ENCODE peak calls at places on chromosome 20, in seven cellular contexts. One of them, this sample, is unnamed.
A peak's percentile ranks its signal among the peaks of the same experiment; 100 is the strongest.

GRCh38 chr20:13838664-13839063 is 53.8 kb downstream of the NDUFAF5 start:
- DNase-seq in right lobe of liver: no peak
- DNase-seq in ovary: no peak
- DNase-seq in CD8-positive, alpha-beta T cell: no peak
- DNase-seq in lung: no peak
- DNase-seq in IMR-90: no peak
- DNase-seq in AG04450: no peak
- DNase-seq in this sample: no peak

GRCh38 chr20:59765599-59766177 is 161.3 kb downstream of the PHACTR3 start:
- DNase-seq in ovary: no peak
- DNase-seq in IMR-90: no peak
- DNase-seq in right lobe of liver: no peak
- DNase-seq in lung: no peak
- DNase-seq in CD8-positive, alpha-beta T cell: no peak
- DNase-seq in AG04450: no peak
- DNase-seq in this sample: no peak

GRCh38 chr20:43988867-43989266 is 74.2 kb downstream of the TOX2 start:
- DNase-seq in ovary: no peak
- DNase-seq in AG04450: peak; percentile 10
- DNase-seq in right lobe of liver: no peak
- DNase-seq in lung: no peak
- DNase-seq in CD8-positive, alpha-beta T cell: no peak
- DNase-seq in IMR-90: peak; percentile 55
- DNase-seq in this sample: no peak

GRCh38 chr20:4244700-4245485 is 229.5 kb upstream of the RNF24 start:
- DNase-seq in right lobe of liver: no peak
- DNase-seq in CD8-positive, alpha-beta T cell: no peak
- DNase-seq in AG04450: no peak
- DNase-seq in lung: no peak
- DNase-seq in IMR-90: no peak
- DNase-seq in ovary: no peak
- DNase-seq in this sample: peak; percentile 71

GRCh38 chr20:17854307-17854903 is 114.2 kb downstream of the SNX5 start:
- DNase-seq in AG04450: no peak
- DNase-seq in CD8-positive, alpha-beta T cell: no peak
- DNase-seq in ovary: peak; percentile 66
- DNase-seq in IMR-90: peak; percentile 44
- DNase-seq in right lobe of liver: peak; percentile 79
- DNase-seq in lung: no peak
- DNase-seq in this sample: no peak

GRCh38 chr20:11918280-11918952 is 723 bp downstream of the BTBD3 start:
- DNase-seq in ovary: no peak
- DNase-seq in lung: no peak
- DNase-seq in right lobe of liver: no peak
- DNase-seq in AG04450: no peak
- DNase-seq in IMR-90: no peak
- DNase-seq in CD8-positive, alpha-beta T cell: no peak
- DNase-seq in this sample: no peak

GRCh38 chr20:1338801-1339200 is 9.9 kb upstream of the SDCBP2 start:
- DNase-seq in lung: no peak
- DNase-seq in right lobe of liver: no peak
- DNase-seq in ovary: no peak
- DNase-seq in AG04450: no peak
- DNase-seq in IMR-90: no peak
- DNase-seq in CD8-positive, alpha-beta T cell: peak; percentile 19
- DNase-seq in this sample: peak; percentile 4

GRCh38 chr20:8994045-8994444 is 74.8 kb upstream of the PLCB4 start:
- DNase-seq in right lobe of liver: no peak
- DNase-seq in ovary: no peak
- DNase-seq in lung: no peak
- DNase-seq in IMR-90: no peak
- DNase-seq in CD8-positive, alpha-beta T cell: no peak
- DNase-seq in AG04450: no peak
- DNase-seq in this sample: no peak

GRCh38 chr20:2986466-2986865 is 57.0 kb upstream of the GNRH2 start:
- DNase-seq in right lobe of liver: no peak
- DNase-seq in ovary: no peak
- DNase-seq in AG04450: no peak
- DNase-seq in CD8-positive, alpha-beta T cell: no peak
- DNase-seq in IMR-90: peak; percentile 33
- DNase-seq in lung: peak; percentile 29
- DNase-seq in this sample: no peak

GRCh38 chr20:9808166-9808565 is 30.7 kb downstream of the PAK5 start:
- DNase-seq in IMR-90: no peak
- DNase-seq in AG04450: no peak
- DNase-seq in CD8-positive, alpha-beta T cell: no peak
- DNase-seq in ovary: no peak
- DNase-seq in lung: no peak
- DNase-seq in right lobe of liver: no peak
- DNase-seq in this sample: no peak

GRCh38 chr20:34299925-34300806 is 3.0 kb downstream of the AHCY start:
- DNase-seq in IMR-90: peak; percentile 44
- DNase-seq in right lobe of liver: no peak
- DNase-seq in AG04450: no peak
- DNase-seq in CD8-positive, alpha-beta T cell: no peak
- DNase-seq in lung: peak; percentile 39
- DNase-seq in ovary: no peak
- DNase-seq in this sample: no peak

GRCh38 chr20:59604770-59605665 is 678 bp downstream of the PHACTR3 start:
- DNase-seq in right lobe of liver: no peak
- DNase-seq in IMR-90: no peak
- DNase-seq in CD8-positive, alpha-beta T cell: no peak
- DNase-seq in lung: no peak
- DNase-seq in ovary: no peak
- DNase-seq in AG04450: no peak
- DNase-seq in this sample: no peak

GRCh38 chr20:17460119-17460518 is 71.1 kb downstream of the BFSP1 start:
- DNase-seq in AG04450: no peak
- DNase-seq in ovary: no peak
- DNase-seq in CD8-positive, alpha-beta T cell: no peak
- DNase-seq in right lobe of liver: no peak
- DNase-seq in IMR-90: no peak
- DNase-seq in lung: no peak
- DNase-seq in this sample: no peak

GRCh38 chr20:1809121-1809520 is 86.1 kb upstream of the SIRPA start:
- DNase-seq in IMR-90: peak; percentile 92
- DNase-seq in lung: no peak
- DNase-seq in ovary: no peak
- DNase-seq in AG04450: no peak
- DNase-seq in right lobe of liver: no peak
- DNase-seq in CD8-positive, alpha-beta T cell: no peak
- DNase-seq in this sample: no peak

GRCh38 chr20:35742741-35743523 is 872 bp upstream of the RBM39 start:
- DNase-seq in lung: no peak
- DNase-seq in AG04450: no peak
- DNase-seq in IMR-90: no peak
- DNase-seq in right lobe of liver: no peak
- DNase-seq in CD8-positive, alpha-beta T cell: no peak
- DNase-seq in ovary: no peak
- DNase-seq in this sample: no peak

GRCh38 chr20:37816726-37817125 is 86.2 kb upstream of the VSTM2L start:
- DNase-seq in lung: no peak
- DNase-seq in IMR-90: peak; percentile 28
- DNase-seq in ovary: no peak
- DNase-seq in right lobe of liver: no peak
- DNase-seq in CD8-positive, alpha-beta T cell: no peak
- DNase-seq in AG04450: no peak
- DNase-seq in this sample: no peak

GRCh38 chr20:37627060-37627766 is 66.6 kb upstream of the CTNNBL1 start:
- DNase-seq in AG04450: peak; percentile 24
- DNase-seq in right lobe of liver: no peak
- DNase-seq in IMR-90: peak; percentile 55
- DNase-seq in CD8-positive, alpha-beta T cell: no peak
- DNase-seq in lung: no peak
- DNase-seq in ovary: peak; percentile 50
- DNase-seq in this sample: no peak

GRCh38 chr20:62405108-62405980 is 1.7 kb downstream of the CABLES2 start:
- DNase-seq in CD8-positive, alpha-beta T cell: no peak
- DNase-seq in IMR-90: peak; percentile 70
- DNase-seq in lung: peak; percentile 49
- DNase-seq in ovary: peak; percentile 72
- DNase-seq in AG04450: no peak
- DNase-seq in right lobe of liver: peak; percentile 78
- DNase-seq in this sample: peak; percentile 56
- H3K27ac ChIP-seq in CD8-positive, alpha-beta T cell: no peak overlapping the region
- H3K27ac ChIP-seq in IMR-90: no peak overlapping the region
- H3K27ac ChIP-seq in lung: peak overlapping the region; percentile 14
- H3K27ac ChIP-seq in ovary: peak overlapping the region; percentile 52
- H3K27ac ChIP-seq in AG04450: no peak overlapping the region
- H3K27ac ChIP-seq in right lobe of liver: no peak overlapping the region
- H3K27ac ChIP-seq in this sample: no peak overlapping the region

GRCh38 chr20:23117738-23118137 is 31.6 kb upstream of the CD93 start:
- DNase-seq in ovary: no peak
- DNase-seq in IMR-90: no peak
- DNase-seq in AG04450: no peak
- DNase-seq in lung: no peak
- DNase-seq in CD8-positive, alpha-beta T cell: no peak
- DNase-seq in right lobe of liver: no peak
- DNase-seq in this sample: peak; percentile 14

GRCh38 chr20:23118144-23118543 is 32.0 kb upstream of the CD93 start:
- DNase-seq in ovary: no peak
- DNase-seq in AG04450: no peak
- DNase-seq in IMR-90: no peak
- DNase-seq in right lobe of liver: no peak
- DNase-seq in CD8-positive, alpha-beta T cell: no peak
- DNase-seq in lung: no peak
- DNase-seq in this sample: no peak

GRCh38 chr20:23114448-23114847 is 28.3 kb upstream of the CD93 start:
- DNase-seq in CD8-positive, alpha-beta T cell: no peak
- DNase-seq in lung: no peak
- DNase-seq in AG04450: no peak
- DNase-seq in right lobe of liver: no peak
- DNase-seq in ovary: no peak
- DNase-seq in IMR-90: no peak
- DNase-seq in this sample: no peak

GRCh38 chr20:23115823-23116222 is 29.7 kb upstream of the CD93 start:
- DNase-seq in IMR-90: no peak
- DNase-seq in CD8-positive, alpha-beta T cell: no peak
- DNase-seq in lung: no peak
- DNase-seq in ovary: no peak
- DNase-seq in right lobe of liver: no peak
- DNase-seq in AG04450: peak; percentile 11
- DNase-seq in this sample: no peak

DNA sequence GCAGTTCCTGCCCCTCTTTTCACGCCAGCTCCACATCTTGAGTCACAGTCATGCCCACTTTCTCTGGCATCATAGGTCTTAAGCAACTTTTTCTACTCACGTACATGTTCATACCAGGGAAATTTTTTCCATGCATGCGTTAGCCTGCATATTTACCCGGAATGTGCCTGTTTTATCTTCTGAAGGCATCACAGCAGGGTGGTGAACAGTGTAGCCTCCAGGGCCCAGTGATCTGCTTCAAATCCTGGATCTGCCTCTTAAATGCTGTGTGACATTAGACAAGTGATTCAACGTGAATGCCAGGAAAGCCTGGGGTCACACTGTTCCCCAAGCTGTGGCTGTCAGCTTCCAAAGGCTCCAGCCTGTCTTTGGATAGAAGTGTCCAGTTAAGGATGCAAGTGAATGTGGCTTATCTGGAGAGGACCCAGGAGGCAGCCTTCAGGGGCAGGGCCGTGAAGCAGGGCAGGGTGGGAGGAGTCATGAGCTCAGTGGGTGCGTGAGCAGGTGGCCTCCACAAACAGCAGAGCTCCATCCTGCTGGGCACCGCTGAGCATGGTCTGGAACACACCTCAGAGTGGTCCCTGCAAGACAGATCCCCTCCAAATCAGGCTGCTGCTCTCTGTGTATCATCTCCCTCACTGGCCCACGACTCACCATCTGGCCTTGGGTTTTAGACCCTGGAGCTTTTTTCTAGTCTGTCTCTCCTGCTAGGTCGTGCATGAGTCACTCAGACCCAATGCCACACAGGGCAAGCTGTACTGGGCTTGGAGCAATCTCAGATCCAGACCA is 30.4 kb upstream of the CD93 start:
- DNase-seq in IMR-90: peak; percentile 47
- DNase-seq in AG04450: peak; percentile 36
- DNase-seq in lung: no peak
- DNase-seq in right lobe of liver: no peak
- DNase-seq in ovary: no peak
- DNase-seq in CD8-positive, alpha-beta T cell: no peak
- DNase-seq in this sample: no peak
- H3K27ac ChIP-seq in IMR-90: no peak overlapping the region
- H3K27ac ChIP-seq in AG04450: no peak overlapping the region
- H3K27ac ChIP-seq in lung: no peak overlapping the region
- H3K27ac ChIP-seq in right lobe of liver: no peak overlapping the region
- H3K27ac ChIP-seq in ovary: no peak overlapping the region
- H3K27ac ChIP-seq in CD8-positive, alpha-beta T cell: no peak overlapping the region
- H3K27ac ChIP-seq in this sample: no peak overlapping the region

GRCh38 chr20:5772704-5773103 is 22.5 kb downstream of the SHLD1 start:
- DNase-seq in lung: no peak
- DNase-seq in AG04450: no peak
- DNase-seq in CD8-positive, alpha-beta T cell: no peak
- DNase-seq in IMR-90: no peak
- DNase-seq in ovary: no peak
- DNase-seq in right lobe of liver: no peak
- DNase-seq in this sample: no peak

GRCh38 chr20:5767493-5768098 is 17.4 kb downstream of the SHLD1 start:
- DNase-seq in right lobe of liver: no peak
- DNase-seq in CD8-positive, alpha-beta T cell: no peak
- DNase-seq in AG04450: no peak
- DNase-seq in ovary: no peak
- DNase-seq in IMR-90: no peak
- DNase-seq in lung: no peak
- DNase-seq in this sample: peak; percentile 62

GRCh38 chr20:5770240-5770986 is 20.2 kb downstream of the SHLD1 start:
- DNase-seq in IMR-90: peak; percentile 27
- DNase-seq in lung: no peak
- DNase-seq in right lobe of liver: no peak
- DNase-seq in ovary: no peak
- DNase-seq in CD8-positive, alpha-beta T cell: no peak
- DNase-seq in AG04450: no peak
- DNase-seq in this sample: no peak

GRCh38 chr20:5773589-5773988 is 23.4 kb downstream of the SHLD1 start:
- DNase-seq in ovary: no peak
- DNase-seq in AG04450: no peak
- DNase-seq in CD8-positive, alpha-beta T cell: no peak
- DNase-seq in lung: no peak
- DNase-seq in right lobe of liver: no peak
- DNase-seq in IMR-90: no peak
- DNase-seq in this sample: no peak

DNA sequence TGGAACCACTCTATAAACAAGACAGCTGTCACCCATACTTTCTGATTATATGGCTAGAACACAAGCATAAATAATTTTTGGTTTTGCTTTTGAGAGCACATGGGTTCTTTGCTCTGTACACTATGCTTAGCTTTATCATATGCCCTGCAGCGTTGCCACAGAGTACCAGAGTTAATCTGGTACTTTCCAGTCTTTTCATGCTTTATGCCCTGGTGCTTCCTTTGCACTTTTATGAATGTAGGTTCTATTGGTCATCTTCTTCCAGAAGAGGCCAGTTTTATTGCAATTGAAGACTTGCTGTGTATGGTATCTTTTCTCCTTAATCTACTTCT is 20.8 kb downstream of the SHLD1 start:
- DNase-seq in ovary: no peak
- DNase-seq in CD8-positive, alpha-beta T cell: no peak
- DNase-seq in lung: no peak
- DNase-seq in IMR-90: no peak
- DNase-seq in AG04450: no peak
- DNase-seq in right lobe of liver: no peak
- DNase-seq in this sample: no peak
- H3K27ac ChIP-seq in ovary: no peak overlapping the region
- H3K27ac ChIP-seq in CD8-positive, alpha-beta T cell: no peak overlapping the region
- H3K27ac ChIP-seq in lung: no peak overlapping the region
- H3K27ac ChIP-seq in IMR-90: no peak overlapping the region
- H3K27ac ChIP-seq in AG04450: no peak overlapping the region
- H3K27ac ChIP-seq in right lobe of liver: no peak overlapping the region
- H3K27ac ChIP-seq in this sample: no peak overlapping the region

GRCh38 chr20:63140683-63141433 is 75.1 kb downstream of the YTHDF1 start:
- DNase-seq in ovary: no peak
- DNase-seq in IMR-90: no peak
- DNase-seq in lung: no peak
- DNase-seq in CD8-positive, alpha-beta T cell: no peak
- DNase-seq in right lobe of liver: no peak
- DNase-seq in AG04450: no peak
- DNase-seq in this sample: no peak
- H3K27ac ChIP-seq in ovary: no peak overlapping the region
- H3K27ac ChIP-seq in IMR-90: no peak overlapping the region
- H3K27ac ChIP-seq in lung: no peak overlapping the region
- H3K27ac ChIP-seq in CD8-positive, alpha-beta T cell: no peak overlapping the region
- H3K27ac ChIP-seq in right lobe of liver: no peak overlapping the region
- H3K27ac ChIP-seq in AG04450: no peak overlapping the region
- H3K27ac ChIP-seq in this sample: no peak overlapping the region